ENCODE peak calls at places on chromosome 7, in ten cellular contexts. One of them, this sample, is unnamed.

GRCh38 chr7:151843181-151843580 is 33.7 kb downstream of the PRKAG2 start:
- DNase-seq in activated CD8-positive, alpha-beta memory T cell treated with anti-CD3 and anti-CD28 coated beads for 1 hour: no peak
- DNase-seq in ovary: no peak
- DNase-seq in RWPE1: no peak
- DNase-seq in hippocampal formation: no peak
- DNase-seq in AG04450: no peak
- DNase-seq in central memory CD4-positive, alpha-beta T cell: no peak
- DNase-seq in GM18507: no peak
- DNase-seq in BJ: no peak
- DNase-seq in GM12892: no peak
- DNase-seq in this sample: no peak

GRCh38 chr7:159318682-159319351 is 174.2 kb upstream of the VIPR2 start:
- DNase-seq in GM18507: no peak
- DNase-seq in GM12892: no peak
- DNase-seq in ovary: no peak
- DNase-seq in activated CD8-positive, alpha-beta memory T cell treated with anti-CD3 and anti-CD28 coated beads for 1 hour: no peak
- DNase-seq in AG04450: no peak
- DNase-seq in central memory CD4-positive, alpha-beta T cell: no peak
- DNase-seq in RWPE1: no peak
- DNase-seq in hippocampal formation: no peak
- DNase-seq in BJ: no peak
- DNase-seq in this sample: no peak

GRCh38 chr7:7795736-7796135 is 77.3 kb upstream of the RPA3 start:
- DNase-seq in RWPE1: peak; percentile 33
- DNase-seq in GM18507: no peak
- DNase-seq in activated CD8-positive, alpha-beta memory T cell treated with anti-CD3 and anti-CD28 coated beads for 1 hour: no peak
- DNase-seq in hippocampal formation: no peak
- DNase-seq in GM12892: no peak
- DNase-seq in AG04450: no peak
- DNase-seq in BJ: peak; percentile 26
- DNase-seq in central memory CD4-positive, alpha-beta T cell: no peak
- DNase-seq in ovary: no peak
- DNase-seq in this sample: no peak

GRCh38 chr7:70679666-70680065 is 452.3 kb upstream of the GALNT17 start:
- DNase-seq in central memory CD4-positive, alpha-beta T cell: no peak
- DNase-seq in AG04450: no peak
- DNase-seq in hippocampal formation: no peak
- DNase-seq in activated CD8-positive, alpha-beta memory T cell treated with anti-CD3 and anti-CD28 coated beads for 1 hour: no peak
- DNase-seq in GM18507: no peak
- DNase-seq in ovary: no peak
- DNase-seq in GM12892: no peak
- DNase-seq in RWPE1: no peak
- DNase-seq in BJ: no peak
- DNase-seq in this sample: no peak

GRCh38 chr7:2159176-2159520 is 73.6 kb downstream of the MAD1L1 start:
- DNase-seq in hippocampal formation: no peak
- DNase-seq in BJ: no peak
- DNase-seq in RWPE1: no peak
- DNase-seq in activated CD8-positive, alpha-beta memory T cell treated with anti-CD3 and anti-CD28 coated beads for 1 hour: no peak
- DNase-seq in GM12892: no peak
- DNase-seq in GM18507: no peak
- DNase-seq in AG04450: no peak
- DNase-seq in central memory CD4-positive, alpha-beta T cell: no peak
- DNase-seq in ovary: no peak
- DNase-seq in this sample: no peak

GRCh38 chr7:73742753-73743641 is 4.4 kb upstream of the ABHD11 start:
- DNase-seq in GM12892: no peak
- DNase-seq in ovary: peak; percentile 48
- DNase-seq in central memory CD4-positive, alpha-beta T cell: no peak
- DNase-seq in hippocampal formation: no peak
- DNase-seq in GM18507: no peak
- DNase-seq in AG04450: no peak
- DNase-seq in activated CD8-positive, alpha-beta memory T cell treated with anti-CD3 and anti-CD28 coated beads for 1 hour: no peak
- DNase-seq in BJ: no peak
- DNase-seq in RWPE1: no peak
- DNase-seq in this sample: no peak

GRCh38 chr7:151863386-151864079 is 13.4 kb downstream of the PRKAG2 start:
- DNase-seq in BJ: no peak
- DNase-seq in AG04450: no peak
- DNase-seq in central memory CD4-positive, alpha-beta T cell: no peak
- DNase-seq in activated CD8-positive, alpha-beta memory T cell treated with anti-CD3 and anti-CD28 coated beads for 1 hour: no peak
- DNase-seq in GM18507: no peak
- DNase-seq in ovary: no peak
- DNase-seq in hippocampal formation: no peak
- DNase-seq in GM12892: no peak
- DNase-seq in RWPE1: no peak
- DNase-seq in this sample: no peak

GRCh38 chr7:3917466-3917865 is 616.4 kb downstream of the SDK1 start:
- DNase-seq in ovary: no peak
- DNase-seq in GM18507: no peak
- DNase-seq in activated CD8-positive, alpha-beta memory T cell treated with anti-CD3 and anti-CD28 coated beads for 1 hour: no peak
- DNase-seq in BJ: no peak
- DNase-seq in AG04450: no peak
- DNase-seq in GM12892: no peak
- DNase-seq in central memory CD4-positive, alpha-beta T cell: no peak
- DNase-seq in RWPE1: no peak
- DNase-seq in hippocampal formation: no peak
- DNase-seq in this sample: no peak

GRCh38 chr7:150787321-150788281 is 12.6 kb downstream of the TMEM176B start:
- DNase-seq in GM18507: no peak
- DNase-seq in central memory CD4-positive, alpha-beta T cell: no peak
- DNase-seq in hippocampal formation: peak; percentile 18
- DNase-seq in BJ: no peak
- DNase-seq in GM12892: no peak
- DNase-seq in RWPE1: no peak
- DNase-seq in ovary: no peak
- DNase-seq in AG04450: no peak
- DNase-seq in activated CD8-positive, alpha-beta memory T cell treated with anti-CD3 and anti-CD28 coated beads for 1 hour: no peak
- DNase-seq in this sample: no peak

GRCh38 chr7:148419856-148420508 is 170.6 kb upstream of the C7orf33 start:
- DNase-seq in BJ: no peak
- DNase-seq in GM18507: no peak
- DNase-seq in hippocampal formation: no peak
- DNase-seq in activated CD8-positive, alpha-beta memory T cell treated with anti-CD3 and anti-CD28 coated beads for 1 hour: no peak
- DNase-seq in GM12892: no peak
- DNase-seq in ovary: no peak
- DNase-seq in RWPE1: no peak
- DNase-seq in AG04450: no peak
- DNase-seq in central memory CD4-positive, alpha-beta T cell: no peak
- DNase-seq in this sample: no peak

GRCh38 chr7:108637049-108637621 is 67.5 kb downstream of the DNAJB9 start:
- DNase-seq in AG04450: no peak
- DNase-seq in central memory CD4-positive, alpha-beta T cell: no peak
- DNase-seq in activated CD8-positive, alpha-beta memory T cell treated with anti-CD3 and anti-CD28 coated beads for 1 hour: no peak
- DNase-seq in GM18507: no peak
- DNase-seq in ovary: no peak
- DNase-seq in BJ: no peak
- DNase-seq in RWPE1: no peak
- DNase-seq in hippocampal formation: no peak
- DNase-seq in GM12892: no peak
- DNase-seq in this sample: no peak

GRCh38 chr7:131194070-131194865 is 133.4 kb upstream of the MKLN1 start:
- DNase-seq in central memory CD4-positive, alpha-beta T cell: no peak
- DNase-seq in AG04450: no peak
- DNase-seq in GM12892: no peak
- DNase-seq in activated CD8-positive, alpha-beta memory T cell treated with anti-CD3 and anti-CD28 coated beads for 1 hour: no peak
- DNase-seq in BJ: no peak
- DNase-seq in GM18507: no peak
- DNase-seq in ovary: peak; percentile 22
- DNase-seq in hippocampal formation: no peak
- DNase-seq in RWPE1: no peak
- DNase-seq in this sample: no peak

GRCh38 chr7:133602291-133602690 is 349.4 kb downstream of the EXOC4 start:
- DNase-seq in GM18507: no peak
- DNase-seq in central memory CD4-positive, alpha-beta T cell: no peak
- DNase-seq in hippocampal formation: no peak
- DNase-seq in BJ: no peak
- DNase-seq in AG04450: no peak
- DNase-seq in ovary: no peak
- DNase-seq in activated CD8-positive, alpha-beta memory T cell treated with anti-CD3 and anti-CD28 coated beads for 1 hour: no peak
- DNase-seq in RWPE1: no peak
- DNase-seq in GM12892: no peak
- DNase-seq in this sample: no peak

GRCh38 chr7:56091591-56091990 is 1.2 kb downstream of the PHKG1 start:
- DNase-seq in ovary: peak; percentile 24
- DNase-seq in GM12892: no peak
- DNase-seq in RWPE1: no peak
- DNase-seq in GM18507: no peak
- DNase-seq in BJ: no peak
- DNase-seq in hippocampal formation: peak; percentile 65
- DNase-seq in AG04450: no peak
- DNase-seq in activated CD8-positive, alpha-beta memory T cell treated with anti-CD3 and anti-CD28 coated beads for 1 hour: no peak
- DNase-seq in central memory CD4-positive, alpha-beta T cell: no peak
- DNase-seq in this sample: peak; percentile 60

GRCh38 chr7:43877968-43878864 is 8.9 kb upstream of the MRPS24 start:
- DNase-seq in BJ: no peak
- DNase-seq in ovary: no peak
- DNase-seq in GM12892: no peak
- DNase-seq in AG04450: no peak
- DNase-seq in GM18507: no peak
- DNase-seq in RWPE1: no peak
- DNase-seq in activated CD8-positive, alpha-beta memory T cell treated with anti-CD3 and anti-CD28 coated beads for 1 hour: no peak
- DNase-seq in central memory CD4-positive, alpha-beta T cell: no peak
- DNase-seq in hippocampal formation: no peak
- DNase-seq in this sample: no peak

GRCh38 chr7:108246227-108246837 is 116.2 kb upstream of the LAMB4 start:
- DNase-seq in central memory CD4-positive, alpha-beta T cell: no peak
- DNase-seq in GM18507: no peak
- DNase-seq in hippocampal formation: peak; percentile 28
- DNase-seq in ovary: no peak
- DNase-seq in activated CD8-positive, alpha-beta memory T cell treated with anti-CD3 and anti-CD28 coated beads for 1 hour: no peak
- DNase-seq in RWPE1: peak; percentile 59
- DNase-seq in BJ: peak; percentile 87
- DNase-seq in AG04450: peak; percentile 70
- DNase-seq in GM12892: no peak
- DNase-seq in this sample: peak; percentile 17